ENCODE peak calls at places on chromosomes 2 and 18, in six cellular contexts. Q is activated CD4-positive, alpha-beta T cell treated with anti-CD3 and anti-CD28 coated beads, Interleukin-2, amount 50 U/mL, for 1 hour; N is kidney tubule cell; D is 8988T; R is AG09309; P is globus pallidus. X is an unnamed sample.

GRCh38 chr2:84817239-84817655 is 63.6 kb downstream of the TRABD2A start:
- DNase-seq in Q (no peak), P (no peak), R (no peak), D (no peak), N (no peak), X (no peak)

GRCh38 chr2:241703128-241703604 is 1.3 kb downstream of the ING5 start:
- DNase-seq in R (no peak), P (peak; percentile 16), Q (no peak), D (no peak), N (no peak), X (no peak)

GRCh38 chr2:222946700-222947278 is 86.0 kb downstream of the ACSL3 start:
- DNase-seq in R (no peak), N (peak; percentile 67), P (no peak), Q (no peak), D (no peak), X (no peak)

GRCh38 chr2:239378918-239379640 is 21.7 kb downstream of the HDAC4 start:
- DNase-seq in P (no peak), D (no peak), N (no peak), R (no peak), Q (no peak), X (no peak)

GRCh38 chr18:67410671-67411070 is 105.8 kb downstream of the DSEL start:
- DNase-seq in P (no peak), R (no peak), D (no peak), N (no peak), Q (no peak), X (no peak)

GRCh38 chr2:37764739-37765138 is 93.3 kb upstream of the CDC42EP3 start:
- DNase-seq in D (no peak), P (no peak), R (no peak), Q (no peak), N (no peak), X (no peak)

GRCh38 chr2:23526114-23526513 is 141.1 kb downstream of the KLHL29 start:
- DNase-seq in R (no peak), P (no peak), N (peak; percentile 32), Q (no peak), D (no peak), X (no peak)

GRCh38 chr2:28951910-28952805 is 28.9 kb upstream of the TOGARAM2 start:
- DNase-seq in N (no peak), D (no peak), R (no peak), Q (no peak), P (no peak), X (no peak)

GRCh38 chr2:91477731-91478672 is 2786.5 kb downstream of the RPIA start:
- DNase-seq in N (peak; percentile 14), P (no peak), D (peak; percentile 20), Q (peak; percentile 12), R (no peak), X (no peak)

GRCh38 chr2:15472133-15472532 is 89.0 kb downstream of the NBAS start:
- DNase-seq in D (peak; percentile 21), R (no peak), N (peak; percentile 88), Q (no peak), P (no peak), X (no peak)

GRCh38 chr2:168454737-168455691 is 1.1 kb upstream of the CERS6 start:
- DNase-seq in P (no peak), D (no peak), Q (no peak), N (no peak), R (no peak), X (no peak)

GRCh38 chr2:234914371-234915154 is 37.3 kb upstream of the SH3BP4 start:
- DNase-seq in D (no peak), N (no peak), R (no peak), P (peak; percentile 93), Q (no peak), X (no peak)

GRCh38 chr2:84704505-84705244 is 176.2 kb downstream of the TRABD2A start:
- DNase-seq in D (no peak), R (no peak), P (no peak), Q (no peak), N (no peak), X (no peak)

GRCh38 chr2:133123393-133123792 is 444.9 kb downstream of the NCKAP5 start:
- DNase-seq in P (no peak), R (no peak), D (no peak), N (no peak), Q (no peak), X (no peak)

GRCh38 chr2:158953454-158953853 is 15.0 kb upstream of the TANC1 start:
- DNase-seq in R (no peak), N (no peak), D (no peak), Q (no peak), P (no peak), X (no peak)

GRCh38 chr2:154133823-154134222 is 262.1 kb downstream of the GALNT13 start:
- DNase-seq in R (no peak), D (no peak), P (no peak), Q (no peak), N (no peak), X (no peak)

GRCh38 chr18:66792466-66792865 is 188.6 kb upstream of the CDH19 start:
- DNase-seq in N (peak; percentile 43), D (no peak), Q (no peak), P (no peak), R (no peak), X (peak; percentile 41)

GRCh38 chr2:225598922-225599321 is 199.4 kb downstream of the NYAP2 start:
- DNase-seq in Q (no peak), N (no peak), R (no peak), D (no peak), P (no peak), X (peak; percentile 18)

GRCh38 chr2:12045864-12046291 is 299.4 kb downstream of the LPIN1 start:
- DNase-seq in P (no peak), Q (no peak), R (no peak), N (no peak), D (no peak), X (no peak)

GRCh38 chr2:24919977-24920812 is at the start of gene ADCY3:
- DNase-seq in D (peak; percentile 82), P (peak; percentile 63), Q (peak; percentile 43), R (no peak), N (peak; percentile 53), X (no peak)

GRCh38 chr2:189096769-189097447 is 82.7 kb downstream of the COL5A2 start:
- DNase-seq in P (no peak), Q (no peak), N (peak; percentile 86), R (peak; percentile 67), D (no peak), X (peak; percentile 90)

X was measured in non-pigmented ciliary epithelial cell.